ENCODE peak calls at places on chromosomes 2 and 18, in six cellular contexts. I is Panc1; U is keratinocyte; S is effector memory CD4-positive, alpha-beta T cell; P is adrenal gland; Q is body of pancreas. K is an unnamed sample. For H3K9me3 and H3K4me1, the result is how much of the 10 kb centered on the place peaks cover.

GRCh38 chr18:22228930-22229329 is 59.5 kb downstream of the GATA6 start:
- DNase-seq in U (no peak), P (no peak), S (no peak), Q (no peak), I (no peak), K (no peak)

GRCh38 chr2:179650420-179650819 is 211.0 kb downstream of the ZNF385B start:
- DNase-seq in P (no peak), U (no peak), S (no peak), I (no peak), Q (no peak), K (no peak)

GRCh38 chr2:45268631-45269030 is 259.4 kb upstream of the SIX2 start:
- DNase-seq in S (no peak), Q (no peak), P (no peak), I (no peak), U (no peak), K (no peak)

GRCh38 chr18:68441241-68441640 is 273.7 kb downstream of the TMX3 start:
- DNase-seq in Q (no peak), I (no peak), U (no peak), P (no peak), S (no peak), K (no peak)

GRCh38 chr18:62037989-62038778 is 145.4 kb upstream of the RNF152 start:
- DNase-seq in P (no peak), S (no peak), I (no peak), Q (no peak), U (no peak), K (no peak)

GRCh38 chr2:238945433-238946150 is 97.7 kb downstream of the TWIST2 start:
- DNase-seq in U (no peak), I (no peak), P (peak), Q (no peak), S (no peak), K (peak)

GRCh38 chr2:152427902-152428301 is 92.9 kb downstream of the FMNL2 start:
- DNase-seq in I (no peak), Q (no peak), S (no peak), P (no peak), U (no peak), K (no peak)

GRCh38 chr2:30778611-30779010 is 28.6 kb downstream of the CAPN13 start:
- DNase-seq in U (no peak), P (no peak), I (no peak), S (no peak), Q (no peak), K (no peak)

GRCh38 chr2:203586696-203587095 is 51.6 kb upstream of the RAPH1 start:
- DNase-seq in P (no peak), Q (no peak), S (no peak), I (no peak), U (no peak), K (no peak)

GRCh38 chr2:28160986-28161425 is 231.7 kb upstream of the FOSL2 start:
- DNase-seq in I (no peak), P (no peak), S (no peak), U (no peak), Q (no peak), K (no peak)

GRCh38 chr18:48615566-48616401 is 77.0 kb downstream of the CTIF start:
- DNase-seq in I (no peak), S (no peak), Q (peak), P (no peak), U (no peak), K (no peak)

GRCh38 chr2:223537669-223538601 is 64.2 kb downstream of the SCG2 start:
- DNase-seq in U (no peak), S (no peak), I (no peak), P (peak), Q (no peak), K (no peak)

GRCh38 chr2:28602751-28603639 is 107.1 kb downstream of the PLB1 start:
- DNase-seq in U (no peak), S (no peak), I (no peak), P (no peak), Q (no peak), K (no peak)

GRCh38 chr2:10733584-10733958 is 12.1 kb downstream of the ATP6V1C2 start:
- DNase-seq in Q (no peak), P (no peak), U (no peak), I (no peak), S (no peak), K (no peak)

GRCh38 chr2:239444626-239445625 is 44.1 kb upstream of the HDAC4 start:
- DNase-seq in U (no peak), Q (no peak), I (no peak), S (no peak), P (peak), K (no peak)

GRCh38 chr2:19541884-19542283 is 183.5 kb upstream of the OSR1 start:
- DNase-seq in Q (no peak), U (no peak), S (no peak), P (no peak), I (no peak), K (no peak)

GRCh38 chr2:224433442-224433841 is 31.5 kb upstream of the FAM124B start:
- DNase-seq in Q (no peak), S (no peak), U (no peak), I (no peak), P (no peak), K (no peak)

GRCh38 chr18:51668101-51668500 is 470.6 kb upstream of the MEX3C start:
- DNase-seq in I (peak), S (no peak), Q (peak), P (peak), U (peak), K (no peak)

GRCh38 chr18:59268127-59268721 is 5.0 kb downstream of the RAX start:
- DNase-seq in P (no peak), Q (no peak), I (no peak), U (no peak), S (no peak), K (no peak)

GRCh38 chr2:217604527-217605279 is 398.1 kb downstream of the TNS1 start:
- DNase-seq in P (peak), I (no peak), U (no peak), S (no peak), Q (no peak), K (no peak)

GRCh38 chr2:197137826-197138480 is 172.6 kb downstream of the ANKRD44 start:
- DNase-seq in U (no peak), I (peak), S (no peak), P (no peak), Q (no peak), K (no peak)

GRCh38 chr2:43825841-43826240 is 12.8 kb downstream of the ABCG5 start:
- DNase-seq in I (no peak), U (no peak), P (no peak), S (no peak), Q (no peak), K (no peak)

GRCh38 chr2:109321570-109321969 is 192.6 kb downstream of the SH3RF3 start:
- DNase-seq in I (no peak), U (no peak), S (no peak), P (no peak), Q (no peak), K (no peak)

GRCh38 chr2:64653174-64654062 is at the start of gene SERTAD2:
- DNase-seq in Q (peak), I (no peak), U (no peak), P (peak), S (peak), K (peak)

GRCh38 chr18:47929681-47930085 is 776 bp downstream of the SMAD2 start:
- DNase-seq in I (no peak), U (no peak), P (peak), S (no peak), Q (no peak), K (no peak)

GRCh38 chr2:149863227-149863626 is 275.7 kb upstream of the MMADHC start:
- DNase-seq in I (no peak), U (no peak), S (no peak), Q (no peak), P (no peak), K (no peak)
- H3K9me3 ChIP-seq in I (under half), U (under half), S (under half), Q (under half), P (under half), K (under half)

GRCh38 chr18:44766461-44766860 is 85.8 kb downstream of the SETBP1 start:
- DNase-seq in Q (no peak), I (no peak), P (no peak), U (no peak), S (no peak), K (no peak)
- H3K4me1 ChIP-seq in Q (under half), I (under half), P (under half), U (under half), S (under half), K (under half)

DNA sequence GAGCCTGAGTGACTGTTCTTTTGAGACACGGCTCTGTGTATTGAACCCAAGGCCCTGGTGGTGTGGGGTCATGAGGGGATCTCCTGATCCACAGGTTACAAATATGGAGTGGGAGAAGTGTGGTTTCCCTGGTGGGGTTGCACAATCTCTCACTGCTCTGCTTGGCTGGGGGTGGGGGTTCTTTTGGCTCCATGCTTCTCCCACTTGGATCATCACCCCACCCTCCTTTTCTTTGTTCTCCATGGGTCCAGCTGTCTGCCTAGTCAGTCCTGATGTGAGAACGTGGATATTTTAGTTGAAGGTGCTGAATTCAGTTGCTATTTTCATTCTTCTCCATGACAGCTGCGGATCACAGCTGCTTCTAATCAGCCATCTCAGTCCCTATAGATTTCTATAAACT is 37.9 kb downstream of the AGPS start:
- DNase-seq in U (no peak), I (no peak), Q (no peak), S (no peak), P (no peak), K (no peak)
- H3K9me3 ChIP-seq in U (under half), I (under half), Q (under half), S (under half), P (under half), K (under half)

DNA sequence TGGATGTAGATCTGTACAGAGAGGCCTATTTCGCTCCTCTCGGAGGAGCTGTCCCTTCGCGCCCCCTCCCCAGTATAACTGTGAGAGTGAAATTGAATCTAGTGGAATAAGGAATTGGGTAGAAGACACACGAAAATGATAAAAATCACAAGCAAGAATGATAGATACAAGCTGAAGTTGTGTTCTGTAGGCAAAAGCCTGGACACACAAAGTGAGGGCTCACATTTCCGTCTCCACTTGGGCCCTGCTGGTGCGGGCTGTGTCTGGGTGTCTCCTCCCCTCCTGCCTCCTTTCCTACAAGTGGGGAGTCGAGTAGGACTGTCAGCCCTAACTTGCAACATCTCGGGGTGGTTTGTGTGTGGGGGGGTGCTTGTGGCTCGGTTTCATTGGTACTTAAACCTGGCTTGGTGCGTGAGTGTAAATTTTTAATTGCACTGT is 457 bp upstream of the SP9 start:
- DNase-seq in P (no peak), S (no peak), I (no peak), U (no peak), Q (no peak), K (no peak)
- H3K4me1 ChIP-seq in P (under half), S (half or more), I (under half), U (under half), Q (under half), K (under half)

DNA sequence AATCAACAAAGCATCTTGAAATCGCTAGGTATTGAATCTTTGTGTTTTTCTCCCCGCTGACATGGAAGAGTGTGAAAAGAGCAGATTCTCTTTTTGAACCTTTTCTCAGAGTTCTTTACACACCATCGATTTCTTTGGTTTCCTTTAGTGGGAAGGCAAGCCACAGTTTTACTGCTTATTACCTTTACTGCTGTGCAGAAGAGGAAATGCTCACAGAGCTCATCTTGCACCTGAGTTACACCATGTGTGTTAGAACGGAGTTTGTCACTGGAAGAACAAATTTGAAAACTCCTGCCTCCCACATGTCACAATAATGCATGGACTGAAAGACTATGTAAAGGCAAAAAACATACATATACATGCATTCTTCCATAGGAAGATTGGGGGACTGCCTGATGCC is 45.3 kb upstream of the PDK1 start:
- DNase-seq in U (no peak), S (no peak), P (no peak), I (no peak), Q (no peak), K (no peak)
- H3K9me3 ChIP-seq in U (under half), S (under half), P (under half), I (under half), Q (under half), K (under half)

K was measured in ovary.